ENCODE peak calls at places on chromosomes 7 and 10, in five cellular contexts. M, T, U, N and Q are unnamed samples.

GRCh38 chr10:68897336-68897741 is 3.8 kb upstream of the DDX50 start:
- DNase-seq in M (peak), T (peak), U (peak), N (peak), Q (peak)

GRCh38 chr7:118793552-118793951 is 569.0 kb downstream of the ANKRD7 start:
- DNase-seq in N (no peak), M (no peak), U (no peak), T (no peak), Q (no peak)

GRCh38 chr7:37508063-37508462 is 59.4 kb upstream of the ELMO1 start:
- DNase-seq in N (no peak), U (no peak), T (no peak), M (no peak), Q (no peak)

GRCh38 chr7:94170836-94171235 is 166.7 kb upstream of the BET1 start:
- DNase-seq in T (no peak), U (no peak), M (no peak), N (no peak), Q (no peak)

GRCh38 chr7:1850976-1851571 is 181.0 kb downstream of the ELFN1 start:
- DNase-seq in T (no peak), U (no peak), N (no peak), M (no peak), Q (no peak)

GRCh38 chr7:47352394-47352968 is 229.4 kb downstream of the TNS3 start:
- DNase-seq in U (no peak), T (no peak), M (no peak), N (no peak), Q (no peak)

GRCh38 chr7:122219253-122219865 is 75.3 kb upstream of the AASS start:
- DNase-seq in N (peak), M (peak), U (peak), T (peak), Q (no peak)

GRCh38 chr7:92586403-92586802 is 3.8 kb downstream of the FAM133B start:
- DNase-seq in M (no peak), T (no peak), N (peak), U (peak), Q (no peak)

GRCh38 chr7:158865462-158865922 is 9.1 kb downstream of the DYNC2I1 start:
- DNase-seq in N (no peak), T (no peak), M (no peak), U (peak), Q (no peak)

GRCh38 chr7:128404143-128404681 is 5.6 kb downstream of the IMPDH1 start:
- DNase-seq in U (no peak), M (peak), T (no peak), N (no peak), Q (no peak)

GRCh38 chr10:14787938-14788337 is 13.2 kb upstream of the FAM107B start:
- DNase-seq in T (peak), M (no peak), N (no peak), U (no peak), Q (no peak)

GRCh38 chr10:33547976-33548375 is 213.5 kb upstream of the NRP1 start:
- DNase-seq in M (no peak), N (no peak), T (no peak), U (no peak), Q (no peak)

GRCh38 chr7:27170936-27171635 is 3.0 kb downstream of the HOXA10 start:
- DNase-seq in T (no peak), N (no peak), U (peak), M (peak), Q (no peak)
- H3K4me3 ChIP-seq in T (no peak), N (no peak), U (no peak), M (peak), Q (peak)

GRCh38 chr7:80187279-80187678 is 52.6 kb downstream of the GNAI1 start:
- DNase-seq in U (no peak), N (no peak), T (no peak), M (no peak), Q (no peak)
- TF ChIP-seq CTCF in U (no peak), N (no peak), T (no peak), M (no peak), Q (no peak)

DNA sequence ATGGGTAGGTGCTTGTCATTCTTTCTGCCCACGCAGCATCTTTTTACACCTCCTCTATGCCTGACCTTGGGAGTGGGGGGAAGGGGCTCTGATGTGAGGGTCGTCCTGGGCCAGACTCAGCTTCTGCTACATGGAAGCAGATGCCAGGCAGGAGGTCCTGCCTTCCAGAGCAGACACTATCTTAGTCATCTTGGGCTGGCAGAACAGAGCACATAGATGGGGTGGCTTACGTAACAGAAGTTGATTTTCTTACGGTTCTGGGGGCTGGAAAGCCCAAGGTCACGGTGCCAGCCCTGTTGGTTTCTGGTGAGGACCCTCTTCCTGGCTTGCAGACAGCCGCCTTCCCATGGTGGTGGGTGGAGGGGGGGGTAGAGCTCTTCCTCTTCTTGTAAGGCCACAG is 159.0 kb downstream of the PRKAG2 start:
- DNase-seq in U (no peak), T (no peak), M (no peak), N (no peak), Q (no peak)
- H3K4me3 ChIP-seq in U (no peak), T (no peak), M (no peak), N (no peak), Q (no peak)

GRCh38 chr10:77746313-77746712 is 108.7 kb upstream of the KCNMA1 start:
- DNase-seq in T (peak), U (no peak), N (peak), M (peak), Q (no peak)
- TF ChIP-seq CTCF in T (no peak), U (no peak), N (no peak), M (no peak), Q (no peak)

GRCh38 chr7:55177589-55178261 is 158.9 kb downstream of the EGFR start:
- DNase-seq in U (peak), M (no peak), N (peak), T (peak), Q (peak)
- H3K4me3 ChIP-seq in U (peak), M (no peak), N (no peak), T (no peak), Q (no peak)